ENCODE peak calls at places on chromosomes 5 and 9, in nine cellular contexts. H is upper lobe of right lung, M is SK-N-SH, B is left ventricle myocardium inferior, O is pancreas, T is HCT116, C is LNCaP clone FGC, V is GM12865, J is BJ. L is an unnamed sample.

GRCh38 chr5:87048156-87048555 is 219.5 kb upstream of the RASA1 start:
- DNase-seq in H (no peak), M (no peak), B (no peak), O (no peak), T (peak), C (peak), V (peak), J (no peak), L (no peak)

GRCh38 chr9:98121096-98121495 is 2.1 kb upstream of the TRIM14 start:
- DNase-seq in H (no peak), M (no peak), B (no peak), O (no peak), T (no peak), C (peak), V (no peak), J (no peak), L (no peak)

GRCh38 chr5:151696470-151697061 is 9.9 kb upstream of the SPARC start:
- DNase-seq in H (no peak), M (no peak), B (peak), O (peak), T (no peak), C (no peak), V (no peak), J (peak), L (no peak)

GRCh38 chr5:67303356-67303755 is 106.8 kb upstream of the CD180 start:
- DNase-seq in H (no peak), M (no peak), B (no peak), O (no peak), T (no peak), C (no peak), V (no peak), J (no peak), L (no peak)

GRCh38 chr5:93995126-93995621 is 253.8 kb upstream of the POU5F2 start:
- DNase-seq in H (no peak), M (no peak), B (no peak), O (no peak), T (no peak), C (no peak), V (peak), J (peak), L (no peak)

GRCh38 chr5:14510156-14510734 is 71.3 kb upstream of the OTULINL start:
- DNase-seq in H (no peak), M (no peak), B (no peak), O (no peak), T (no peak), C (no peak), V (no peak), J (no peak), L (no peak)

GRCh38 chr9:113309204-113309813 is 6.1 kb upstream of the RNF183 start:
- DNase-seq in H (no peak), M (peak), B (no peak), O (peak), T (peak), C (peak), V (peak), J (no peak), L (peak)

GRCh38 chr5:134530375-134531077 is 5.1 kb downstream of the JADE2 start:
- DNase-seq in H (no peak), M (no peak), B (peak), O (peak), T (no peak), C (no peak), V (no peak), J (no peak), L (no peak)

GRCh38 chr5:170117736-170118135 is 12.0 kb downstream of the FOXI1 start:
- DNase-seq in H (no peak), M (no peak), B (no peak), O (no peak), T (no peak), C (no peak), V (no peak), J (no peak), L (no peak)

GRCh38 chr5:61228691-61229280 is 66.5 kb upstream of the SMIM15 start:
- DNase-seq in H (no peak), M (no peak), B (no peak), O (peak), T (no peak), C (no peak), V (peak), J (no peak), L (no peak)

GRCh38 chr5:160640417-160640816 is 211.6 kb downstream of the ATP10B start:
- DNase-seq in H (no peak), M (no peak), B (no peak), O (no peak), T (no peak), C (no peak), V (no peak), J (no peak), L (no peak)

GRCh38 chr9:95029720-95030119 is 287.8 kb downstream of the FANCC start:
- DNase-seq in H (no peak), M (no peak), B (no peak), O (no peak), T (no peak), C (no peak), V (no peak), J (no peak), L (no peak)

GRCh38 chr5:145540375-145540774 is 294.8 kb downstream of the PRELID2 start:
- DNase-seq in H (no peak), M (no peak), B (no peak), O (no peak), T (no peak), C (no peak), V (no peak), J (no peak), L (no peak)

GRCh38 chr9:121267689-121268597 is at the start of gene GSN:
- DNase-seq in H (peak), M (peak), B (peak), O (peak), T (no peak), C (peak), V (peak), J (no peak), L (no peak)
- H3K4me3 ChIP-seq in H (peak), M (peak), B (peak), O (peak), T (peak), C (peak), V (peak), J (peak), L (peak)

GRCh38 chr5:139383275-139383992 is at the start of gene SLC23A1:
- DNase-seq in H (peak), M (peak), B (no peak), O (peak), T (no peak), C (no peak), V (no peak), J (no peak), L (no peak)

GRCh38 chr5:139383993-139384590 is 995 bp upstream of the SLC23A1 start:
- DNase-seq in H (peak), M (no peak), B (no peak), O (peak), T (no peak), C (no peak), V (no peak), J (no peak), L (no peak)

GRCh38 chr5:139382371-139382770 is 726 bp downstream of the SLC23A1 start:
- DNase-seq in H (no peak), M (no peak), B (no peak), O (no peak), T (no peak), C (no peak), V (no peak), J (no peak), L (no peak)

GRCh38 chr5:139381837-139382361 is 1.2 kb downstream of the SLC23A1 start:
- DNase-seq in H (peak), M (no peak), B (no peak), O (no peak), T (no peak), C (no peak), V (no peak), J (no peak), L (no peak)

GRCh38 chr5:139382781-139383180 is 316 bp downstream of the SLC23A1 start:
- DNase-seq in H (peak), M (no peak), B (no peak), O (no peak), T (no peak), C (no peak), V (no peak), J (no peak), L (no peak)
- TF ChIP-seq CTCF in H (no peak), M (no peak), B (no peak), O (no peak), T (no peak), C (no peak), V (no peak), J (no peak), L (no peak)

GRCh38 chr5:56845277-56845676 is 29.9 kb downstream of the MAP3K1 start:
- DNase-seq in H (no peak), M (no peak), B (no peak), O (no peak), T (no peak), C (no peak), V (no peak), J (no peak), L (no peak)
- H3K4me3 ChIP-seq in H (no peak), M (no peak), B (no peak), O (no peak), T (no peak), C (no peak), V (no peak), J (no peak), L (no peak)

GRCh38 chr9:8036914-8037524 is 237.4 kb upstream of the DMAC1 start:
- DNase-seq in H (no peak), M (no peak), B (no peak), O (no peak), T (no peak), C (no peak), V (no peak), J (no peak), L (no peak)
- TF ChIP-seq CTCF in H (no peak), M (no peak), B (no peak), O (no peak), T (no peak), C (no peak), V (no peak), J (no peak), L (no peak)

GRCh38 chr5:177300971-177301370 is 2.5 kb downstream of the RAB24 start:
- DNase-seq in H (no peak), M (no peak), B (no peak), O (no peak), T (no peak), C (no peak), V (no peak), J (no peak), L (no peak)

GRCh38 chr5:177300236-177300880 is 3.2 kb downstream of the RAB24 start:
- DNase-seq in H (no peak), M (no peak), B (peak), O (no peak), T (no peak), C (no peak), V (peak), J (no peak), L (no peak)

GRCh38 chr5:177302354-177303110 is 987 bp downstream of the RAB24 start:
- DNase-seq in H (no peak), M (peak), B (no peak), O (peak), T (no peak), C (no peak), V (peak), J (no peak), L (no peak)

GRCh38 chr5:177303121-177303924 is at the start of the genes PRELID1 and RAB24:
- DNase-seq in H (peak), M (peak), B (peak), O (peak), T (no peak), C (no peak), V (peak), J (no peak), L (no peak)

DNA sequence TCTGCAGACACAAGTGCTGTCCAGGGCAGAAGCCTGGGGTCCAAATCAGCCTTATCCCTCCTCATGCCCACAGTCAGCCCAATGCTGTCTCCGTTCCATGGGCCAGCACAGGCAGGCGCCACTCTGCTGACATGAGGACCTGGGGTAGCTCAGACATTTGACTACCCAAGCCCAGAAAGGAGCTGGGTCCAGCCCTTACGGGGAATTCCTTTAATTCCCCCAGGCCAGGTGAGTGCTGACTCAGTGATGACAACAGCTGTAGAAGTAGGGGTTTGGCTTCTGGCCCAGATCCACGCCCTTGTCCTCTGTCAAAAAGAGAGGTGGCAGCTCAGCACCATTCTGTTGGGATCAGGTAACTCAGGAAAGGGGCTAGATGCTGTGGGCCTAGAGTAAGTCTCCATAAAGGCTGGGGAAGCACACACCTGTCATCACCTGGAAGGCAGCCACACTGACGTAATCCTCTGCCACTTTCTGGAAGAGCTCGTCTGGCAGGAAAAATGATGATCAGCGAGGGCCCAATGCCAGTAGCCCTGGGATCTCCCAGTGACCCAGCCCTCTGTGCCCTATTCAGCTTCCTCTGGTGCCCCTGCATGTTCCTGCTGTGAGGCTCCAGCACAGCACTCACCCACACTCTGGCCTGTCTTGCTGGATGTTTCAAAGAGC is 1.9 kb downstream of the RAB24 start:
- DNase-seq in H (no peak), M (no peak), B (no peak), O (peak), T (no peak), C (peak), V (peak), J (no peak), L (no peak)
- H3K4me3 ChIP-seq in H (no peak), M (no peak), B (peak), O (no peak), T (no peak), C (peak), V (no peak), J (no peak), L (no peak)

DNA sequence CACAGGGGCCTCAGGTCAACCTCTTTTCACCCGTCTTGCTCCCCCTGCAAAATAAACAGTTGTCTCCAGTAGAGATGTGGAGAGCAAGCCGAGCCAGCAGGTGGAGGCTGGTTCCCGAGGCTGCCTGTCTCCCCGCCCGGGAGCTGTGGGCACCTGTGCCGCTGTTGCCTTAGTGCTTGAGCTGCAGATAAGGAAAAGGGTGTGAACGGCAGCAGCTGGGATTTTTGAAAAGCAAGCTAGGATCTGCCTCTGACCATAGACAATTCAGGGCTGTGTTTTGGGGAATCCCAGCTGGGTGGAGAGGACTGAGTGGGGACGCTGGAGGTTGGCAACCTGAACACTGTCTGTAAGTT is 9.4 kb downstream of the WNK2 start:
- DNase-seq in H (no peak), M (no peak), B (no peak), O (peak), T (no peak), C (no peak), V (no peak), J (no peak), L (no peak)
- TF ChIP-seq CTCF in H (no peak), M (no peak), B (no peak), O (no peak), T (no peak), C (no peak), V (no peak), J (no peak), L (no peak)

GRCh38 chr9:131278421-131279111 is 2.3 kb upstream of the FAM78A start:
- DNase-seq in H (no peak), M (no peak), B (no peak), O (no peak), T (no peak), C (no peak), V (no peak), J (no peak), L (no peak)
- H3K4me3 ChIP-seq in H (no peak), M (no peak), B (peak), O (no peak), T (peak), C (peak), V (no peak), J (no peak), L (no peak)

GRCh38 chr9:136546697-136547481 is 1.0 kb upstream of the NOTCH1 start:
- DNase-seq in H (peak), M (peak), B (peak), O (peak), T (no peak), C (peak), V (peak), J (no peak), L (no peak)
- TF ChIP-seq CTCF in H (no peak), M (peak), B (no peak), O (no peak), T (no peak), C (peak), V (no peak), J (no peak), L (no peak)